ENCODE peak calls at places on chromosome 1, in seven cellular contexts. M is amygdala; E is Caco-2; A is NCI-H2029; W is psoas muscle; Y is stimulated activated CD4-positive, alpha-beta T cell treated with anti-CD3 and anti-CD28 coated beads, Interleukin-15, amount 100 ng/mL, for 1 hour; T is anterior cingulate cortex. L is an unnamed sample.
A peak's percentile ranks its signal among the peaks of the same experiment; 100 is the strongest.

GRCh38 chr1:68977211-68977610 is 480.3 kb upstream of the DEPDC1 start:
- DNase-seq in A (no peak), M (no peak), Y (no peak), T (no peak), E (no peak), W (no peak), L (no peak)

GRCh38 chr1:3775248-3775497 is 2.6 kb downstream of the SMIM1 start:
- DNase-seq in W (no peak), T (no peak), M (no peak), E (no peak), Y (no peak), A (no peak), L (no peak)

GRCh38 chr1:150082494-150082893 is 14.9 kb downstream of the VPS45 start:
- DNase-seq in W (no peak), T (no peak), E (no peak), M (no peak), Y (no peak), A (no peak), L (no peak)

GRCh38 chr1:1004780-1005697 is 5.1 kb upstream of the HES4 start:
- DNase-seq in E (peak; percentile 35), A (peak; percentile 30), T (no peak), M (no peak), Y (no peak), W (peak; percentile 48), L (peak; percentile 38)

GRCh38 chr1:119551218-119551617 is 44.2 kb downstream of the HSD3B1 start:
- DNase-seq in Y (no peak), M (no peak), W (no peak), A (no peak), E (no peak), T (no peak), L (no peak)

GRCh38 chr1:1777510-1777909 is 760 bp downstream of the NADK start:
- DNase-seq in A (no peak), Y (no peak), W (peak; percentile 55), T (no peak), E (no peak), M (no peak), L (no peak)

GRCh38 chr1:158181577-158181922 is 855 bp downstream of the CD1D start:
- DNase-seq in A (no peak), M (no peak), E (no peak), W (no peak), T (no peak), Y (no peak), L (no peak)

GRCh38 chr1:169072945-169073725 is 33.4 kb upstream of the ATP1B1 start:
- DNase-seq in T (no peak), M (no peak), E (no peak), A (peak; percentile 75), Y (no peak), W (no peak), L (no peak)

GRCh38 chr1:44884746-44885145 is 41.7 kb upstream of the PTCH2 start:
- DNase-seq in W (no peak), E (no peak), T (peak; percentile 9), A (peak; percentile 44), M (no peak), Y (no peak), L (no peak)

GRCh38 chr1:213335084-213335483 is 284.0 kb downstream of the RPS6KC1 start:
- DNase-seq in Y (no peak), W (no peak), M (no peak), A (no peak), E (no peak), T (no peak), L (no peak)

GRCh38 chr1:78790174-78790573 is 140.5 kb downstream of the IFI44 start:
- DNase-seq in A (no peak), T (no peak), M (no peak), Y (no peak), E (no peak), W (no peak), L (no peak)

GRCh38 chr1:85606414-85606800 is 25.8 kb downstream of the CCN1 start:
- DNase-seq in E (no peak), A (no peak), Y (no peak), M (no peak), W (no peak), T (no peak), L (peak; percentile 68)

GRCh38 chr1:62401034-62401433 is 35.8 kb upstream of the USP1 start:
- DNase-seq in W (no peak), M (no peak), Y (no peak), E (no peak), T (no peak), A (no peak), L (no peak)

GRCh38 chr1:228332797-228333738 is 73.6 kb downstream of the TRIM11 start:
- DNase-seq in Y (no peak), A (no peak), T (no peak), M (no peak), W (no peak), E (peak; percentile 21), L (no peak)

GRCh38 chr1:27517305-27517704 is 27.3 kb upstream of the WASF2 start:
- DNase-seq in E (no peak), M (no peak), A (no peak), W (no peak), Y (no peak), T (no peak), L (no peak)

GRCh38 chr1:113874017-113874879 is 2.7 kb upstream of the PTPN22 start:
- DNase-seq in T (no peak), Y (no peak), M (no peak), A (no peak), E (no peak), W (no peak), L (peak; percentile 66)

GRCh38 chr1:68198752-68199151 is 33.6 kb downstream of the WLS start:
- DNase-seq in T (no peak), E (no peak), A (no peak), M (no peak), W (no peak), Y (no peak), L (peak; percentile 19)

GRCh38 chr1:21491483-21492170 is 17.6 kb upstream of the ALPL start:
- DNase-seq in E (no peak), W (no peak), Y (no peak), M (no peak), T (no peak), A (peak; percentile 26), L (no peak)